ENCODE peak calls at places on chromosome 7, in five cellular contexts. One of them, this sample, is unnamed. For H3K27me3, the result is how much of the 10 kb centered on the place peaks cover.

GRCh38 chr7:76303057-76303828 is 770 bp downstream of the HSPB1 start:
- DNase-seq in heart left ventricle: peak
- DNase-seq in cardiac muscle cell: peak
- DNase-seq in dorsolateral prefrontal cortex: peak
- DNase-seq in IMR-90: peak
- DNase-seq in this sample: peak

GRCh38 chr7:35630573-35630972 is 64.4 kb downstream of the HERPUD2 start:
- DNase-seq in heart left ventricle: no peak
- DNase-seq in cardiac muscle cell: peak
- DNase-seq in dorsolateral prefrontal cortex: no peak
- DNase-seq in IMR-90: peak
- DNase-seq in this sample: no peak

GRCh38 chr7:94903971-94904370 is 3.4 kb upstream of the PPP1R9A start:
- DNase-seq in heart left ventricle: no peak
- DNase-seq in cardiac muscle cell: no peak
- DNase-seq in dorsolateral prefrontal cortex: no peak
- DNase-seq in IMR-90: no peak
- DNase-seq in this sample: no peak

GRCh38 chr7:12111461-12112405 is 99.4 kb upstream of the TMEM106B start:
- DNase-seq in heart left ventricle: no peak
- DNase-seq in cardiac muscle cell: peak
- DNase-seq in dorsolateral prefrontal cortex: peak
- DNase-seq in IMR-90: no peak
- DNase-seq in this sample: no peak

GRCh38 chr7:27636326-27637006 is 26.2 kb downstream of the HIBADH start:
- DNase-seq in heart left ventricle: no peak
- DNase-seq in cardiac muscle cell: peak
- DNase-seq in dorsolateral prefrontal cortex: no peak
- DNase-seq in IMR-90: no peak
- DNase-seq in this sample: no peak

GRCh38 chr7:137146552-137146961 is 197.0 kb downstream of the PTN start:
- DNase-seq in heart left ventricle: no peak
- DNase-seq in cardiac muscle cell: peak
- DNase-seq in dorsolateral prefrontal cortex: no peak
- DNase-seq in IMR-90: peak
- DNase-seq in this sample: no peak

GRCh38 chr7:106793015-106793651 is 71.9 kb upstream of the PIK3CG start:
- DNase-seq in heart left ventricle: no peak
- DNase-seq in cardiac muscle cell: peak
- DNase-seq in dorsolateral prefrontal cortex: no peak
- DNase-seq in IMR-90: peak
- DNase-seq in this sample: no peak

GRCh38 chr7:50988988-50989387 is 206.3 kb upstream of the GRB10 start:
- DNase-seq in heart left ventricle: no peak
- DNase-seq in cardiac muscle cell: no peak
- DNase-seq in dorsolateral prefrontal cortex: no peak
- DNase-seq in IMR-90: no peak
- DNase-seq in this sample: no peak

GRCh38 chr7:7786595-7786994 is 68.2 kb upstream of the RPA3 start:
- DNase-seq in heart left ventricle: no peak
- DNase-seq in cardiac muscle cell: no peak
- DNase-seq in dorsolateral prefrontal cortex: no peak
- DNase-seq in IMR-90: no peak
- DNase-seq in this sample: no peak

GRCh38 chr7:159020987-159021386 is 123.7 kb downstream of the VIPR2 start:
- DNase-seq in heart left ventricle: no peak
- DNase-seq in cardiac muscle cell: no peak
- DNase-seq in dorsolateral prefrontal cortex: no peak
- DNase-seq in IMR-90: no peak
- DNase-seq in this sample: no peak

GRCh38 chr7:111098011-111098925 is 7.3 kb downstream of the LRRN3 start:
- DNase-seq in heart left ventricle: peak
- DNase-seq in cardiac muscle cell: peak
- DNase-seq in dorsolateral prefrontal cortex: peak
- DNase-seq in IMR-90: peak
- DNase-seq in this sample: peak

GRCh38 chr7:150852371-150852905 is at the start of gene AOC1:
- DNase-seq in heart left ventricle: no peak
- DNase-seq in cardiac muscle cell: no peak
- DNase-seq in dorsolateral prefrontal cortex: no peak
- DNase-seq in IMR-90: no peak
- DNase-seq in this sample: no peak

GRCh38 chr7:129661645-129662182 is 50.2 kb downstream of the NRF1 start:
- DNase-seq in heart left ventricle: no peak
- DNase-seq in cardiac muscle cell: no peak
- DNase-seq in dorsolateral prefrontal cortex: no peak
- DNase-seq in IMR-90: no peak
- DNase-seq in this sample: no peak

GRCh38 chr7:64307254-64308018 is 6.3 kb upstream of the ZNF736 start:
- DNase-seq in heart left ventricle: peak
- DNase-seq in cardiac muscle cell: peak
- DNase-seq in dorsolateral prefrontal cortex: peak
- DNase-seq in IMR-90: peak
- DNase-seq in this sample: peak

GRCh38 chr7:113867325-113867724 is 51.5 kb downstream of the PPP1R3A start:
- DNase-seq in heart left ventricle: no peak
- DNase-seq in cardiac muscle cell: no peak
- DNase-seq in dorsolateral prefrontal cortex: no peak
- DNase-seq in IMR-90: no peak
- DNase-seq in this sample: no peak

GRCh38 chr7:424961-425793 is 94.5 kb downstream of the PDGFA start:
- DNase-seq in heart left ventricle: no peak
- DNase-seq in cardiac muscle cell: no peak
- DNase-seq in dorsolateral prefrontal cortex: peak
- DNase-seq in IMR-90: no peak
- DNase-seq in this sample: no peak

GRCh38 chr7:157445246-157445955 is 108.6 kb downstream of the DNAJB6 start:
- DNase-seq in heart left ventricle: no peak
- DNase-seq in cardiac muscle cell: no peak
- DNase-seq in dorsolateral prefrontal cortex: no peak
- DNase-seq in IMR-90: no peak
- DNase-seq in this sample: no peak

GRCh38 chr7:152366662-152367061 is 69.1 kb downstream of the KMT2C start:
- DNase-seq in heart left ventricle: no peak
- DNase-seq in cardiac muscle cell: peak
- DNase-seq in dorsolateral prefrontal cortex: no peak
- DNase-seq in IMR-90: no peak
- DNase-seq in this sample: peak

GRCh38 chr7:82288769-82289535 is 154.6 kb downstream of the CACNA2D1 start:
- DNase-seq in heart left ventricle: no peak
- DNase-seq in cardiac muscle cell: peak
- DNase-seq in dorsolateral prefrontal cortex: no peak
- DNase-seq in IMR-90: no peak
- DNase-seq in this sample: no peak

GRCh38 chr7:133255461-133255860 is 2.6 kb downstream of the EXOC4 start:
- DNase-seq in heart left ventricle: no peak
- DNase-seq in cardiac muscle cell: peak
- DNase-seq in dorsolateral prefrontal cortex: no peak
- DNase-seq in IMR-90: peak
- DNase-seq in this sample: no peak

GRCh38 chr7:96426027-96426426 is 104.1 kb upstream of the SLC25A13 start:
- DNase-seq in heart left ventricle: no peak
- DNase-seq in cardiac muscle cell: peak
- DNase-seq in dorsolateral prefrontal cortex: no peak
- DNase-seq in IMR-90: no peak
- DNase-seq in this sample: no peak

GRCh38 chr7:55641273-55641691 is 69.0 kb upstream of the VOPP1 start:
- DNase-seq in heart left ventricle: peak
- DNase-seq in cardiac muscle cell: peak
- DNase-seq in dorsolateral prefrontal cortex: no peak
- DNase-seq in IMR-90: peak
- DNase-seq in this sample: peak

GRCh38 chr7:139016931-139017511 is 18.8 kb downstream of the ZC3HAV1L start:
- DNase-seq in heart left ventricle: peak
- DNase-seq in cardiac muscle cell: peak
- DNase-seq in dorsolateral prefrontal cortex: peak
- DNase-seq in IMR-90: peak
- DNase-seq in this sample: peak

GRCh38 chr7:150973571-150974451 is 4.3 kb downstream of the KCNH2 start:
- DNase-seq in heart left ventricle: no peak
- DNase-seq in cardiac muscle cell: no peak
- DNase-seq in dorsolateral prefrontal cortex: no peak
- DNase-seq in IMR-90: no peak
- DNase-seq in this sample: no peak

GRCh38 chr7:17506090-17506489 is 207.6 kb downstream of the AHR start:
- DNase-seq in heart left ventricle: no peak
- DNase-seq in cardiac muscle cell: peak
- DNase-seq in dorsolateral prefrontal cortex: no peak
- DNase-seq in IMR-90: peak
- DNase-seq in this sample: no peak

GRCh38 chr7:129095258-129095657 is 40.3 kb upstream of the TNPO3 start:
- DNase-seq in heart left ventricle: no peak
- DNase-seq in cardiac muscle cell: no peak
- DNase-seq in dorsolateral prefrontal cortex: no peak
- DNase-seq in IMR-90: no peak
- DNase-seq in this sample: no peak

GRCh38 chr7:131354390-131354789 is 26.7 kb downstream of the MKLN1 start:
- DNase-seq in heart left ventricle: no peak
- DNase-seq in cardiac muscle cell: no peak
- DNase-seq in dorsolateral prefrontal cortex: no peak
- DNase-seq in IMR-90: no peak
- DNase-seq in this sample: no peak

GRCh38 chr7:50475340-50475739 is 25.2 kb upstream of the FIGNL1 start:
- DNase-seq in heart left ventricle: no peak
- DNase-seq in cardiac muscle cell: no peak
- DNase-seq in dorsolateral prefrontal cortex: no peak
- DNase-seq in IMR-90: no peak
- DNase-seq in this sample: no peak

GRCh38 chr7:72446566-72447462 is 34.7 kb upstream of the CALN1 start:
- DNase-seq in heart left ventricle: no peak
- DNase-seq in cardiac muscle cell: no peak
- DNase-seq in dorsolateral prefrontal cortex: no peak
- DNase-seq in IMR-90: no peak
- DNase-seq in this sample: no peak

GRCh38 chr7:116290740-116291139 is 80.4 kb downstream of the TES start:
- DNase-seq in heart left ventricle: no peak
- DNase-seq in cardiac muscle cell: no peak
- DNase-seq in dorsolateral prefrontal cortex: no peak
- DNase-seq in IMR-90: no peak
- DNase-seq in this sample: no peak

GRCh38 chr7:77348371-77348813 is 67.8 kb downstream of the GSAP start:
- DNase-seq in heart left ventricle: peak
- DNase-seq in cardiac muscle cell: peak
- DNase-seq in dorsolateral prefrontal cortex: no peak
- DNase-seq in IMR-90: peak
- DNase-seq in this sample: peak

GRCh38 chr7:124059375-124059774 is 26.5 kb upstream of the TMEM229A start:
- DNase-seq in heart left ventricle: no peak
- DNase-seq in cardiac muscle cell: no peak
- DNase-seq in dorsolateral prefrontal cortex: no peak
- DNase-seq in IMR-90: no peak
- DNase-seq in this sample: no peak

DNA sequence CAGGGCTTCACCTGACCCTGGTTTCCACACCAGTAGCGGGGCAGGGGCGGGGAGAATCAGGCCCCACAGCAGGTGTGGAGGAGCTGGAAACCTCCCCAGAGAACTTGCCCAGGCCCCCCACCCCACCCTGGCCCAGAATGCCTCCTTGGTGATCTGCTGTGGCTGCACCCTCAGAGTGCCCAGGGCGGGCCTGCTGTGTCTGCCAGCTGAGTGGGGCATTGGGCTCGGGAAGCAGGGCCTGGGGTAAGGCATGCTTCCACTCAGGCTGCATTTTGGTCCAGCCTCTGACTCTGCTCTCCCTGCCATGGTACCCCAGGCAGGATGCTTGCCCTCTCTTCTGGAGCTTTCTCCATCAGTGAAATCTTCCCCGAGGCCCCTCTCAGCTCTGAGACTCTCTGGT is 1.1 kb upstream of the CRHR2 start:
- DNase-seq in heart left ventricle: no peak
- DNase-seq in cardiac muscle cell: no peak
- DNase-seq in dorsolateral prefrontal cortex: no peak
- DNase-seq in IMR-90: no peak
- DNase-seq in this sample: no peak
- H3K27me3 ChIP-seq in heart left ventricle: under half
- H3K27me3 ChIP-seq in cardiac muscle cell: half or more
- H3K27me3 ChIP-seq in dorsolateral prefrontal cortex: under half
- H3K27me3 ChIP-seq in IMR-90: half or more
- H3K27me3 ChIP-seq in this sample: half or more

GRCh38 chr7:46744957-46745699 is 824.1 kb upstream of the IGFBP3 start:
- DNase-seq in heart left ventricle: no peak
- DNase-seq in cardiac muscle cell: no peak
- DNase-seq in dorsolateral prefrontal cortex: no peak
- DNase-seq in IMR-90: no peak
- DNase-seq in this sample: no peak

GRCh38 chr7:46745700-46746090 is 824.6 kb upstream of the IGFBP3 start:
- DNase-seq in heart left ventricle: no peak
- DNase-seq in cardiac muscle cell: peak
- DNase-seq in dorsolateral prefrontal cortex: no peak
- DNase-seq in IMR-90: peak
- DNase-seq in this sample: no peak

GRCh38 chr7:46750321-46750865 is 829.3 kb upstream of the IGFBP3 start:
- DNase-seq in heart left ventricle: no peak
- DNase-seq in cardiac muscle cell: no peak
- DNase-seq in dorsolateral prefrontal cortex: no peak
- DNase-seq in IMR-90: no peak
- DNase-seq in this sample: no peak

GRCh38 chr7:46747869-46748576 is 827.0 kb upstream of the IGFBP3 start:
- DNase-seq in heart left ventricle: no peak
- DNase-seq in cardiac muscle cell: no peak
- DNase-seq in dorsolateral prefrontal cortex: no peak
- DNase-seq in IMR-90: no peak
- DNase-seq in this sample: no peak

GRCh38 chr7:46747222-46747621 is 826.1 kb upstream of the IGFBP3 start:
- DNase-seq in heart left ventricle: no peak
- DNase-seq in cardiac muscle cell: no peak
- DNase-seq in dorsolateral prefrontal cortex: no peak
- DNase-seq in IMR-90: no peak
- DNase-seq in this sample: no peak
- H3K27ac ChIP-seq in heart left ventricle: no peak
- H3K27ac ChIP-seq in cardiac muscle cell: no peak
- H3K27ac ChIP-seq in dorsolateral prefrontal cortex: no peak
- H3K27ac ChIP-seq in IMR-90: no peak
- H3K27ac ChIP-seq in this sample: no peak

GRCh38 chr7:134553976-134554375 is 5.1 kb downstream of the AKR1B15 start:
- DNase-seq in heart left ventricle: no peak
- DNase-seq in cardiac muscle cell: no peak
- DNase-seq in dorsolateral prefrontal cortex: no peak
- DNase-seq in IMR-90: peak
- DNase-seq in this sample: no peak
- TF ChIP-seq CTCF in heart left ventricle: no peak
- TF ChIP-seq CTCF in cardiac muscle cell: no peak
- TF ChIP-seq CTCF in dorsolateral prefrontal cortex: no peak
- TF ChIP-seq CTCF in IMR-90: no peak
- TF ChIP-seq CTCF in this sample: no peak

DNA sequence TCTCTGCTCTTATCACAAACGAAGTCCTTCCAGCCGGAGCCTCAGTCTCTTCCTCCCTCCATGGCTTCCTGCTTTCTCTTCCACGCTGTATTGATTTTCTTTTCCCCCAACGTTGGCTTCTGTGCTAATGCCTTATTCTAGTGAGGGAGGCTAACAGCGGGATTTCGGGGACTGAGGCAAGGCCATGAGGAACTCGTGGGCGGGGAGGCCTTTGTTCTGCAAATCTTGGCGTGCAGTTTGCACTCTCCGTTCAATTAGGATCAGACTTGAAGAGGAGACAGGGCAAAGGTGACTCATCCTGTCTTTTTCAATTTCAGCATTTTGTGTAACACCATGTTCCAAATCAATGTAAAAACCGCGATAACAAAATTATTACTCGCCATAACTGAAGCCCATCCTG is 25.3 kb downstream of the EN2 start:
- DNase-seq in heart left ventricle: no peak
- DNase-seq in cardiac muscle cell: no peak
- DNase-seq in dorsolateral prefrontal cortex: no peak
- DNase-seq in IMR-90: no peak
- DNase-seq in this sample: no peak
- H3K27me3 ChIP-seq in heart left ventricle: half or more
- H3K27me3 ChIP-seq in cardiac muscle cell: half or more
- H3K27me3 ChIP-seq in dorsolateral prefrontal cortex: under half
- H3K27me3 ChIP-seq in IMR-90: under half
- H3K27me3 ChIP-seq in this sample: half or more